ENCODE peak calls at places on chromosomes 3 and 15, in nine cellular contexts. N is hepatocyte, C is adrenal gland, T is tibial nerve, D is IMR-90, V is H9, O is mucosa of descending colon, A is testis, P is Peyer's patch. Y is an unnamed sample.

GRCh38 chr3:121748638-121749275 is 784 bp downstream of the GOLGB1 start:
- DNase-seq in N (peak; percentile 83), C (peak; percentile 83), T (no peak), D (peak; percentile 50), V (no peak), O (no peak), A (peak; percentile 83), P (no peak), Y (peak; percentile 84)

GRCh38 chr15:74592222-74592621 is 23.4 kb upstream of the CLK3 start:
- DNase-seq in N (no peak), C (no peak), T (no peak), D (no peak), V (no peak), O (no peak), A (no peak), P (no peak), Y (no peak)

GRCh38 chr3:175651716-175652115 is 792.6 kb downstream of the NAALADL2 start:
- DNase-seq in N (no peak), C (no peak), T (no peak), D (peak; percentile 19), V (no peak), O (no peak), A (no peak), P (no peak), Y (no peak)

GRCh38 chr15:66573719-66574641 is 8.2 kb upstream of the LCTL start:
- DNase-seq in N (no peak), C (no peak), T (no peak), D (peak; percentile 89), V (no peak), O (no peak), A (no peak), P (no peak), Y (no peak)

GRCh38 chr3:61561374-61562041 is at the start of gene PTPRG:
- DNase-seq in N (peak; percentile 96), C (peak; percentile 92), T (peak; percentile 84), D (peak; percentile 94), V (peak; percentile 85), O (peak; percentile 87), A (peak; percentile 95), P (peak; percentile 89), Y (no peak)

GRCh38 chr15:66542896-66543295 is 22.9 kb downstream of the LCTL start:
- DNase-seq in N (no peak), C (no peak), T (no peak), D (no peak), V (no peak), O (no peak), A (no peak), P (no peak), Y (no peak)

GRCh38 chr15:33179874-33180273 is 14.6 kb downstream of the FMN1 start:
- DNase-seq in N (no peak), C (no peak), T (no peak), D (no peak), V (no peak), O (no peak), A (no peak), P (no peak), Y (no peak)

GRCh38 chr3:184688251-184688851 is 23.5 kb downstream of the MAGEF1 start:
- DNase-seq in N (no peak), C (peak; percentile 27), T (no peak), D (peak; percentile 91), V (no peak), O (no peak), A (no peak), P (no peak), Y (no peak)

GRCh38 chr15:96360581-96361308 is 30.2 kb downstream of the NR2F2 start:
- DNase-seq in N (no peak), C (no peak), T (no peak), D (no peak), V (peak; percentile 76), O (no peak), A (no peak), P (no peak), Y (no peak)

GRCh38 chr3:161171113-161171512 is 50.0 kb upstream of the NMD3 start:
- DNase-seq in N (peak; percentile 25), C (peak; percentile 70), T (peak; percentile 14), D (peak; percentile 72), V (no peak), O (no peak), A (peak; percentile 25), P (no peak), Y (no peak)

GRCh38 chr3:66490214-66490613 is 10.6 kb downstream of the LRIG1 start:
- DNase-seq in N (no peak), C (no peak), T (no peak), D (peak; percentile 87), V (no peak), O (no peak), A (no peak), P (no peak), Y (no peak)

GRCh38 chr3:134312873-134313838 is 61.1 kb downstream of the AMOTL2 start:
- DNase-seq in N (peak; percentile 81), C (peak; percentile 77), T (peak; percentile 61), D (peak; percentile 76), V (peak; percentile 88), O (peak; percentile 72), A (peak; percentile 65), P (peak; percentile 77), Y (no peak)

DNA sequence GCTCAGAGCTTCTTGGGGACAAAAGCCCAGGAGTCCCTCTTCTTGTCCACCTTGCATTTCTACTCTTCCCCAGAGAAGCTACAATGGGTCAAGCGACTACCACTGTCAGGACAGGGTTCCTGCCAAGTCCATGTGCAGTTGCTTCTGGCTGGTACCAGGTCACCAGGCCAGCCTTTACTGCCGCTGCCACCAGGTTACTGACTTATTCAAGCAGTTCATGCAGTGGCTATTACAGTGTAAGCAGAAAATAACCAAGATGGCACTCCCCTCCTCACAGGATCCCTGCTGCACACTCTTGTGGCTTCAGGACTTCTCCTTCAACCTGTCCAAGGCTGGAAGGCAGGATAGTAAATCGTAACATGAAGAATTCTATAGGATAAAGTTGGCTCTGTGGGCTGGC is 42.1 kb downstream of the CTDSPL start:
- DNase-seq in N (no peak), C (no peak), T (no peak), D (no peak), V (no peak), O (no peak), A (no peak), P (no peak), Y (no peak)
- H3K4me1 ChIP-seq in N (peaks cover 24% of the 10 kb centered on the region), C (peaks cover 14% of the 10 kb centered on the region), T (peaks cover 61% of the 10 kb centered on the region), D (peaks cover 25% of the 10 kb centered on the region), V (peaks cover 9% of the 10 kb centered on the region), O (peaks cover 20% of the 10 kb centered on the region), A (peaks cover 37% of the 10 kb centered on the region), P (no peaks in the 10 kb centered on the region), Y (no peaks in the 10 kb centered on the region)

GRCh38 chr3:138079901-138080300 is 35.5 kb downstream of the DZIP1L start:
- DNase-seq in N (no peak), C (no peak), T (no peak), D (peak; percentile 6), V (no peak), O (no peak), A (no peak), P (no peak), Y (no peak)

GRCh38 chr3:138078901-138079344 is 36.5 kb downstream of the DZIP1L start:
- DNase-seq in N (peak; percentile 49), C (peak; percentile 49), T (no peak), D (peak; percentile 99), V (no peak), O (no peak), A (no peak), P (no peak), Y (no peak)

GRCh38 chr3:138082085-138082991 is 33.1 kb downstream of the DZIP1L start:
- DNase-seq in N (peak; percentile 75), C (no peak), T (no peak), D (peak; percentile 93), V (no peak), O (no peak), A (no peak), P (no peak), Y (no peak)

GRCh38 chr3:138082992-138083386 is 32.4 kb downstream of the DZIP1L start:
- DNase-seq in N (no peak), C (no peak), T (no peak), D (no peak), V (no peak), O (no peak), A (no peak), P (no peak), Y (no peak)

GRCh38 chr3:138081371-138082084 is 33.9 kb downstream of the DZIP1L start:
- DNase-seq in N (no peak), C (no peak), T (no peak), D (peak; percentile 82), V (no peak), O (no peak), A (no peak), P (no peak), Y (no peak)
- H3K4me1 ChIP-seq in N (peaks cover 15% of the 10 kb centered on the region), C (no peaks in the 10 kb centered on the region), T (no peaks in the 10 kb centered on the region), D (peaks cover 26% of the 10 kb centered on the region), V (no peaks in the 10 kb centered on the region), O (no peaks in the 10 kb centered on the region), A (no peaks in the 10 kb centered on the region), P (no peaks in the 10 kb centered on the region), Y (no peaks in the 10 kb centered on the region)

GRCh38 chr15:99452010-99452409 is 113.8 kb upstream of the MEF2A start:
- DNase-seq in N (no peak), C (no peak), T (no peak), D (no peak), V (no peak), O (no peak), A (no peak), P (no peak), Y (no peak)
- H3K4me1 ChIP-seq in N (peaks cover 14% of the 10 kb centered on the region), C (peaks cover 6% of the 10 kb centered on the region), T (peaks cover 19% of the 10 kb centered on the region), D (peaks cover 33% of the 10 kb centered on the region), V (no peaks in the 10 kb centered on the region), O (peaks cover 8% of the 10 kb centered on the region), A (peaks cover 22% of the 10 kb centered on the region), P (peaks cover 3% of the 10 kb centered on the region), Y (peaks cover 14% of the 10 kb centered on the region)

DNA sequence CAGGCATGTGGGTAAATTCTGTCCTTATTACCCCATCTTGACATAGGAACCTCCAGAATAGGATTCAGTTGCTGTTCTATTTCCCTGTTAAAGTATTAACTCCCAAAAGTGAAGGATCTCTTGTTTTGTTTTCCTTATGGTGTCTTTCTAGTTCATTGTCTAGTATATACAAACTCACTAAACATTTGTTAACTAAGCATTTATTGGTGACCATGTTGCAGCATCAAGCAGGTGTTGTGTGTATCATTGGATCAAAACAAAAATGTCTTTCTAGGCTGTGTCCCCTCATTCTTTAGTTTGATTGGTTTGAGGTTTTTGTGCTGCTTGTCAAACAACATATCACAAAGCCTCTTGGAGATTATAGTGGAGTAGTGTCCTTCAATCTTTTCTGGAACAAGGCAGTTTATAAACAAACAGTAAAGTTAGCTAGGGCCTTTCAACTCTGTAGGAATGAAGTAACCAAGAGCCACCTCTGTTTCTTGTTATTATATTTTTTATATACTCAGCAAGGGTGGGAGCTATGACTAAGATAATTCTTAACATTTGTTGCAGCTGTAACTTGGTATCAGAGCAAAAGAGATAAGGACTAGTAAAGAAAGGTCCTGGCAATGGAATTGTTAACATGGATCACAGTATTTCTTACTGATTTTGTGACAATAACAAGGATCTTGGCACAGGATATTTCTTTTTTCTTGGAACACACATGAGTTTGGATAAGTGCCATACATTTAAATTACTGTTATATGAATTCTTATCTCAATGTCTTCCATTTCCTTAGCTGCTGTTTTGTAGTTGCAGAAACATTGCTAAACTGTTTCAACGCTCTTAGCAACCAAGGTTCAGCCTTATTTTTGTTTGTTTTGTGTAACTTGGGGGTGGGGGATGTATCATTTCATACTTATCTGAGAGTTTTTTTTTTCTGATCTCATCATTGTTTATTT is 49.3 kb downstream of the TMOD3 start:
- DNase-seq in N (peak; percentile 39), C (no peak), T (no peak), D (peak; percentile 62), V (no peak), O (no peak), A (no peak), P (no peak), Y (no peak)
- H3K4me1 ChIP-seq in N (peaks cover 12% of the 10 kb centered on the region), C (peaks cover 7% of the 10 kb centered on the region), T (peaks cover 16% of the 10 kb centered on the region), D (peaks cover 11% of the 10 kb centered on the region), V (peaks cover 3% of the 10 kb centered on the region), O (peaks cover 30% of the 10 kb centered on the region), A (peaks cover 20% of the 10 kb centered on the region), P (no peaks in the 10 kb centered on the region), Y (no peaks in the 10 kb centered on the region)

Y was measured in Karpas-422.